ENCODE peak calls at places on chromosomes 4 and X, in seven cellular contexts. One of them, this sample, is unnamed.

GRCh38 chrX:53356186-53356585 is 66.3 kb downstream of the SMC1A start:
- DNase-seq in fibroblast of pulmonary artery: peak
- DNase-seq in uterus: no peak
- DNase-seq in neural progenitor cell: peak
- DNase-seq in CD8-positive, alpha-beta T cell: no peak
- DNase-seq in foreskin fibroblast: peak
- DNase-seq in WTC11: peak
- DNase-seq in this sample: no peak

GRCh38 chr4:129322947-129323346 is 227.0 kb downstream of the C4orf33 start:
- DNase-seq in uterus: no peak
- DNase-seq in neural progenitor cell: peak
- DNase-seq in foreskin fibroblast: no peak
- DNase-seq in CD8-positive, alpha-beta T cell: no peak
- DNase-seq in fibroblast of pulmonary artery: no peak
- DNase-seq in WTC11: no peak
- DNase-seq in this sample: no peak

GRCh38 chrX:57329008-57329407 is 42.5 kb downstream of the FAAH2 start:
- DNase-seq in neural progenitor cell: peak
- DNase-seq in CD8-positive, alpha-beta T cell: no peak
- DNase-seq in fibroblast of pulmonary artery: no peak
- DNase-seq in uterus: no peak
- DNase-seq in foreskin fibroblast: no peak
- DNase-seq in WTC11: no peak
- DNase-seq in this sample: no peak

GRCh38 chrX:22629105-22629725 is 356.5 kb downstream of the CBLL2 start:
- DNase-seq in CD8-positive, alpha-beta T cell: no peak
- DNase-seq in fibroblast of pulmonary artery: peak
- DNase-seq in foreskin fibroblast: peak
- DNase-seq in neural progenitor cell: no peak
- DNase-seq in WTC11: no peak
- DNase-seq in uterus: no peak
- DNase-seq in this sample: peak

GRCh38 chr4:87232241-87232640 is 11.8 kb upstream of the KLHL8 start:
- DNase-seq in neural progenitor cell: no peak
- DNase-seq in WTC11: no peak
- DNase-seq in CD8-positive, alpha-beta T cell: no peak
- DNase-seq in fibroblast of pulmonary artery: no peak
- DNase-seq in uterus: no peak
- DNase-seq in foreskin fibroblast: no peak
- DNase-seq in this sample: no peak

GRCh38 chr4:99927566-99927965 is 18.9 kb downstream of the DNAJB14 start:
- DNase-seq in CD8-positive, alpha-beta T cell: no peak
- DNase-seq in neural progenitor cell: no peak
- DNase-seq in foreskin fibroblast: no peak
- DNase-seq in WTC11: no peak
- DNase-seq in fibroblast of pulmonary artery: peak
- DNase-seq in uterus: no peak
- DNase-seq in this sample: no peak

GRCh38 chrX:101759000-101759399 is 99.3 kb upstream of the ARMCX2 start:
- DNase-seq in uterus: peak
- DNase-seq in foreskin fibroblast: peak
- DNase-seq in neural progenitor cell: peak
- DNase-seq in WTC11: peak
- DNase-seq in CD8-positive, alpha-beta T cell: peak
- DNase-seq in fibroblast of pulmonary artery: peak
- DNase-seq in this sample: no peak

GRCh38 chr4:168384437-168385141 is 66.0 kb upstream of the DDX60 start:
- DNase-seq in foreskin fibroblast: peak
- DNase-seq in uterus: no peak
- DNase-seq in neural progenitor cell: no peak
- DNase-seq in WTC11: no peak
- DNase-seq in CD8-positive, alpha-beta T cell: no peak
- DNase-seq in fibroblast of pulmonary artery: peak
- DNase-seq in this sample: peak

GRCh38 chr4:5267418-5267817 is 216.1 kb downstream of the STK32B start:
- DNase-seq in WTC11: no peak
- DNase-seq in fibroblast of pulmonary artery: no peak
- DNase-seq in neural progenitor cell: no peak
- DNase-seq in CD8-positive, alpha-beta T cell: no peak
- DNase-seq in foreskin fibroblast: no peak
- DNase-seq in uterus: no peak
- DNase-seq in this sample: no peak

GRCh38 chrX:40108959-40109287 is 11.2 kb upstream of the BCOR start:
- DNase-seq in WTC11: peak
- DNase-seq in CD8-positive, alpha-beta T cell: peak
- DNase-seq in uterus: peak
- DNase-seq in neural progenitor cell: peak
- DNase-seq in fibroblast of pulmonary artery: peak
- DNase-seq in foreskin fibroblast: peak
- DNase-seq in this sample: peak

GRCh38 chrX:12488220-12488619 is 303.0 kb upstream of the PRPS2 start:
- DNase-seq in fibroblast of pulmonary artery: peak
- DNase-seq in uterus: no peak
- DNase-seq in WTC11: no peak
- DNase-seq in foreskin fibroblast: no peak
- DNase-seq in CD8-positive, alpha-beta T cell: no peak
- DNase-seq in neural progenitor cell: no peak
- DNase-seq in this sample: no peak

GRCh38 chr4:30600246-30600645 is 119.9 kb upstream of the PCDH7 start:
- DNase-seq in foreskin fibroblast: peak
- DNase-seq in CD8-positive, alpha-beta T cell: no peak
- DNase-seq in fibroblast of pulmonary artery: peak
- DNase-seq in WTC11: no peak
- DNase-seq in neural progenitor cell: peak
- DNase-seq in uterus: no peak
- DNase-seq in this sample: no peak

GRCh38 chr4:16693641-16694040 is 204.8 kb downstream of the LDB2 start:
- DNase-seq in fibroblast of pulmonary artery: no peak
- DNase-seq in neural progenitor cell: no peak
- DNase-seq in uterus: no peak
- DNase-seq in WTC11: no peak
- DNase-seq in CD8-positive, alpha-beta T cell: no peak
- DNase-seq in foreskin fibroblast: no peak
- DNase-seq in this sample: no peak

GRCh38 chr4:139704915-139705485 is 39.4 kb downstream of the MGST2 start:
- DNase-seq in WTC11: no peak
- DNase-seq in uterus: no peak
- DNase-seq in fibroblast of pulmonary artery: no peak
- DNase-seq in foreskin fibroblast: no peak
- DNase-seq in CD8-positive, alpha-beta T cell: no peak
- DNase-seq in neural progenitor cell: no peak
- DNase-seq in this sample: peak

GRCh38 chr4:48193096-48193836 is 59.2 kb upstream of the TXK start:
- DNase-seq in uterus: no peak
- DNase-seq in CD8-positive, alpha-beta T cell: no peak
- DNase-seq in neural progenitor cell: no peak
- DNase-seq in fibroblast of pulmonary artery: no peak
- DNase-seq in foreskin fibroblast: no peak
- DNase-seq in WTC11: no peak
- DNase-seq in this sample: no peak

GRCh38 chrX:153886915-153887314 is 942 bp upstream of the L1CAM start:
- DNase-seq in fibroblast of pulmonary artery: no peak
- DNase-seq in CD8-positive, alpha-beta T cell: no peak
- DNase-seq in foreskin fibroblast: peak
- DNase-seq in uterus: no peak
- DNase-seq in neural progenitor cell: no peak
- DNase-seq in WTC11: peak
- DNase-seq in this sample: peak

GRCh38 chrX:134294548-134294947 is 57.6 kb downstream of the CCDC160 start:
- DNase-seq in uterus: no peak
- DNase-seq in neural progenitor cell: no peak
- DNase-seq in CD8-positive, alpha-beta T cell: no peak
- DNase-seq in foreskin fibroblast: peak
- DNase-seq in WTC11: no peak
- DNase-seq in fibroblast of pulmonary artery: peak
- DNase-seq in this sample: no peak
- TF ChIP-seq CTCF in uterus: no peak
- TF ChIP-seq CTCF in neural progenitor cell: peak
- TF ChIP-seq CTCF in CD8-positive, alpha-beta T cell: no peak
- TF ChIP-seq CTCF in foreskin fibroblast: peak
- TF ChIP-seq CTCF in WTC11: no peak
- TF ChIP-seq CTCF in fibroblast of pulmonary artery: peak
- TF ChIP-seq CTCF in this sample: peak

DNA sequence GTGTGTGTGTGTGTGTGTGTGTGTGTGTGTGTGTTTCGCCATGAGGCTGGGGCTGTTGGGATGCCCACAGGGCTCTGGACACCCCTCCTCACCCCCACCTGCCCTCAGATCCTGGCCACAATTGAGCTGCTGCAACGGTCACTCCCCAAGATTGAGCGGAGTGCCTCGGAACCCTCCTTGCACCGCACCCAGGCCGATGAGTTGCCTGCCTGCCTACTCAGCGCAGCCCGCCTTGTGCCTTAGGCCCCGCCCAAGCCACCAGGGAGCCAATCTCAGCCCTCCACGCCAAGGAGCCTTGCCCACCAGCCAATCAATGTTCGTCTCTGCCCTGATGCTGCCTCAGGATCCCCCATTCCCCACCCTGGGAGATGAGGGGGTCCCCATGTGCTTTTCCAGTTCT is 10.2 kb downstream of the ARAF start:
- DNase-seq in foreskin fibroblast: no peak
- DNase-seq in WTC11: no peak
- DNase-seq in fibroblast of pulmonary artery: no peak
- DNase-seq in neural progenitor cell: no peak
- DNase-seq in CD8-positive, alpha-beta T cell: no peak
- DNase-seq in uterus: no peak
- DNase-seq in this sample: no peak
- TF ChIP-seq CTCF in foreskin fibroblast: no peak
- TF ChIP-seq CTCF in WTC11: no peak
- TF ChIP-seq CTCF in fibroblast of pulmonary artery: no peak
- TF ChIP-seq CTCF in neural progenitor cell: no peak
- TF ChIP-seq CTCF in CD8-positive, alpha-beta T cell: no peak
- TF ChIP-seq CTCF in uterus: no peak
- TF ChIP-seq CTCF in this sample: no peak

GRCh38 chrX:130300010-130300282 is 31.2 kb upstream of the ZNF280C start:
- DNase-seq in neural progenitor cell: no peak
- DNase-seq in foreskin fibroblast: no peak
- DNase-seq in CD8-positive, alpha-beta T cell: no peak
- DNase-seq in WTC11: no peak
- DNase-seq in uterus: no peak
- DNase-seq in fibroblast of pulmonary artery: no peak
- DNase-seq in this sample: no peak

GRCh38 chrX:130299279-130300009 is 30.7 kb upstream of the ZNF280C start:
- DNase-seq in WTC11: no peak
- DNase-seq in fibroblast of pulmonary artery: no peak
- DNase-seq in uterus: no peak
- DNase-seq in foreskin fibroblast: no peak
- DNase-seq in CD8-positive, alpha-beta T cell: no peak
- DNase-seq in neural progenitor cell: no peak
- DNase-seq in this sample: no peak

GRCh38 chrX:130301405-130301804 is 32.7 kb upstream of the ZNF280C start:
- DNase-seq in neural progenitor cell: no peak
- DNase-seq in WTC11: no peak
- DNase-seq in fibroblast of pulmonary artery: no peak
- DNase-seq in foreskin fibroblast: no peak
- DNase-seq in uterus: no peak
- DNase-seq in CD8-positive, alpha-beta T cell: no peak
- DNase-seq in this sample: no peak

DNA sequence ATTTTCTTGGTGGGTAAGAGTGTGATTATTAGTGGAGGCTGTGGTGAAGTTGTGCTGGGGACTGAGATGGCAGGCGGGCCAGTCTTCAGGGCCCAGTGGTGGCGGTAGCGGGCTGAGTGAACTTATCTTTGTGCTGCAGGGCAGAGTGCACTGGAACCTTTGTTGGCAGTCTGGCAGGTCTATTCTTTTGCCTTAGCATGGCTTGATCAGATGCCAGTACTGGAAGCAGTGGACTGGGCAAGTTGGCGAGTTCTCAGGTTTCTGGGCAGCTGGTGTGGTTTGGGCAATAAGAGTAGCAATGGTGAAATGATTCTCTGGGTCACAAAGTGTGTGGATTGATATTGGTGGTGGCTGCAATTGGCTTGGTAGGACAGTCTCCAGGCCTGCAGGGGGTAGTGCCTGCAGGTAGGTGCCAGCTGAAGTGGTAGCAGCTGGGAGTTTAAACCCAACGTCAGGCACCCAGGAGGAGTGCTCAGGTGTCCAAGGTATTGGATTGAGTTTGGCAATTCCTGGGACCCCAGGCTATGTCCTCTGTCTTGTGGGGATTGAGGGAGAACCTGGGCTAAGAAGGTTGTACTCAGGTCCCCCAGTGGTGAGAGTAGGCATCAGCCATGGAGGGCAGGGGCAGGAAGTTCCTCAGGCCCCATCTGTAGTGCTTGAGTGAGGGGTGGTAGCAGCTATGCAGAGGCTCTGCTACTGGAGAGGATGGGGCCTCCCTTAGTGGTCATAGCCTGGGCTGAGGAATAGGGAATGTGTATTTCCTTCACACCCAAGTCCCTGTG is 34.9 kb upstream of the SLC25A14 start:
- DNase-seq in uterus: no peak
- DNase-seq in neural progenitor cell: no peak
- DNase-seq in fibroblast of pulmonary artery: no peak
- DNase-seq in foreskin fibroblast: no peak
- DNase-seq in WTC11: no peak
- DNase-seq in CD8-positive, alpha-beta T cell: no peak
- DNase-seq in this sample: no peak
- TF ChIP-seq CTCF in uterus: no peak
- TF ChIP-seq CTCF in neural progenitor cell: no peak
- TF ChIP-seq CTCF in fibroblast of pulmonary artery: no peak
- TF ChIP-seq CTCF in foreskin fibroblast: no peak
- TF ChIP-seq CTCF in WTC11: no peak
- TF ChIP-seq CTCF in CD8-positive, alpha-beta T cell: no peak
- TF ChIP-seq CTCF in this sample: no peak

GRCh38 chrX:151825927-151826471 is 86.7 kb upstream of the MAGEA4 start:
- DNase-seq in fibroblast of pulmonary artery: peak
- DNase-seq in uterus: no peak
- DNase-seq in foreskin fibroblast: peak
- DNase-seq in WTC11: no peak
- DNase-seq in CD8-positive, alpha-beta T cell: no peak
- DNase-seq in neural progenitor cell: no peak
- DNase-seq in this sample: peak
- TF ChIP-seq CTCF in fibroblast of pulmonary artery: peak
- TF ChIP-seq CTCF in uterus: no peak
- TF ChIP-seq CTCF in foreskin fibroblast: peak
- TF ChIP-seq CTCF in WTC11: no peak
- TF ChIP-seq CTCF in CD8-positive, alpha-beta T cell: no peak
- TF ChIP-seq CTCF in neural progenitor cell: no peak
- TF ChIP-seq CTCF in this sample: peak